ENCODE peak calls at places on chromosomes 16 and 17, in ten cellular contexts. One of them, this sample, is unnamed.

GRCh38 chr16:68470461-68471150 is 22.3 kb upstream of the SMPD3 start:
- DNase-seq in upper lobe of right lung: peak; percentile 75
- DNase-seq in A549: no peak
- DNase-seq in dorsolateral prefrontal cortex: no peak
- DNase-seq in neuronal stem cell: no peak
- DNase-seq in fibroblast of lung: no peak
- DNase-seq in effector memory CD4-positive, alpha-beta T cell: no peak
- DNase-seq in spleen: peak; percentile 85
- DNase-seq in AG04450: no peak
- DNase-seq in heart right ventricle: no peak
- DNase-seq in this sample: no peak

GRCh38 chr16:54633943-54634362 is 296.7 kb upstream of the IRX5 start:
- DNase-seq in AG04450: no peak
- DNase-seq in upper lobe of right lung: no peak
- DNase-seq in spleen: no peak
- DNase-seq in fibroblast of lung: no peak
- DNase-seq in A549: peak; percentile 51
- DNase-seq in neuronal stem cell: no peak
- DNase-seq in effector memory CD4-positive, alpha-beta T cell: no peak
- DNase-seq in heart right ventricle: no peak
- DNase-seq in dorsolateral prefrontal cortex: no peak
- DNase-seq in this sample: peak; percentile 47

GRCh38 chr16:17206712-17207111 is 264.0 kb downstream of the XYLT1 start:
- DNase-seq in effector memory CD4-positive, alpha-beta T cell: no peak
- DNase-seq in A549: no peak
- DNase-seq in neuronal stem cell: no peak
- DNase-seq in dorsolateral prefrontal cortex: no peak
- DNase-seq in AG04450: no peak
- DNase-seq in heart right ventricle: no peak
- DNase-seq in upper lobe of right lung: no peak
- DNase-seq in spleen: no peak
- DNase-seq in fibroblast of lung: peak; percentile 12
- DNase-seq in this sample: no peak

GRCh38 chr17:16491703-16492612 is at the start of gene LRRC75A:
- DNase-seq in upper lobe of right lung: peak; percentile 80
- DNase-seq in heart right ventricle: peak; percentile 55
- DNase-seq in spleen: peak; percentile 88
- DNase-seq in AG04450: no peak
- DNase-seq in dorsolateral prefrontal cortex: no peak
- DNase-seq in A549: no peak
- DNase-seq in effector memory CD4-positive, alpha-beta T cell: peak; percentile 27
- DNase-seq in neuronal stem cell: peak; percentile 76
- DNase-seq in fibroblast of lung: peak; percentile 20
- DNase-seq in this sample: peak; percentile 53

GRCh38 chr16:72743011-72743761 is 304.7 kb downstream of the ZFHX3 start:
- DNase-seq in neuronal stem cell: no peak
- DNase-seq in dorsolateral prefrontal cortex: no peak
- DNase-seq in effector memory CD4-positive, alpha-beta T cell: no peak
- DNase-seq in AG04450: no peak
- DNase-seq in A549: no peak
- DNase-seq in spleen: no peak
- DNase-seq in fibroblast of lung: no peak
- DNase-seq in upper lobe of right lung: no peak
- DNase-seq in heart right ventricle: no peak
- DNase-seq in this sample: no peak

GRCh38 chr17:74449773-74450172 is 16.7 kb upstream of the CD300A start:
- DNase-seq in A549: no peak
- DNase-seq in heart right ventricle: no peak
- DNase-seq in dorsolateral prefrontal cortex: no peak
- DNase-seq in effector memory CD4-positive, alpha-beta T cell: no peak
- DNase-seq in neuronal stem cell: no peak
- DNase-seq in AG04450: no peak
- DNase-seq in spleen: peak; percentile 61
- DNase-seq in upper lobe of right lung: no peak
- DNase-seq in fibroblast of lung: no peak
- DNase-seq in this sample: no peak

GRCh38 chr16:88452485-88453216 is 429 bp upstream of the ZFPM1 start:
- DNase-seq in A549: peak; percentile 95
- DNase-seq in heart right ventricle: peak; percentile 99
- DNase-seq in AG04450: peak; percentile 77
- DNase-seq in upper lobe of right lung: peak; percentile 99
- DNase-seq in dorsolateral prefrontal cortex: peak; percentile 89
- DNase-seq in fibroblast of lung: peak; percentile 93
- DNase-seq in effector memory CD4-positive, alpha-beta T cell: peak; percentile 95
- DNase-seq in neuronal stem cell: peak; percentile 97
- DNase-seq in spleen: peak; percentile 100
- DNase-seq in this sample: peak; percentile 89

GRCh38 chr17:70683936-70684335 is 514.6 kb downstream of the KCNJ2 start:
- DNase-seq in AG04450: no peak
- DNase-seq in dorsolateral prefrontal cortex: no peak
- DNase-seq in A549: no peak
- DNase-seq in spleen: no peak
- DNase-seq in fibroblast of lung: no peak
- DNase-seq in heart right ventricle: no peak
- DNase-seq in effector memory CD4-positive, alpha-beta T cell: no peak
- DNase-seq in upper lobe of right lung: no peak
- DNase-seq in neuronal stem cell: no peak
- DNase-seq in this sample: no peak

GRCh38 chr17:74499992-74500391 is 31.3 kb downstream of the CD300LB start:
- DNase-seq in effector memory CD4-positive, alpha-beta T cell: no peak
- DNase-seq in AG04450: no peak
- DNase-seq in fibroblast of lung: no peak
- DNase-seq in neuronal stem cell: no peak
- DNase-seq in dorsolateral prefrontal cortex: no peak
- DNase-seq in spleen: no peak
- DNase-seq in heart right ventricle: no peak
- DNase-seq in upper lobe of right lung: peak; percentile 35
- DNase-seq in A549: no peak
- DNase-seq in this sample: no peak

GRCh38 chr17:48791128-48792032 is 25.6 kb downstream of the TTLL6 start:
- DNase-seq in effector memory CD4-positive, alpha-beta T cell: no peak
- DNase-seq in upper lobe of right lung: peak; percentile 68
- DNase-seq in spleen: no peak
- DNase-seq in heart right ventricle: peak; percentile 23
- DNase-seq in dorsolateral prefrontal cortex: peak; percentile 33
- DNase-seq in AG04450: peak; percentile 55
- DNase-seq in neuronal stem cell: peak; percentile 67
- DNase-seq in fibroblast of lung: peak; percentile 85
- DNase-seq in A549: peak; percentile 92
- DNase-seq in this sample: peak; percentile 87

GRCh38 chr17:15441315-15441714 is 26.1 kb downstream of the CDRT4 start:
- DNase-seq in fibroblast of lung: no peak
- DNase-seq in effector memory CD4-positive, alpha-beta T cell: no peak
- DNase-seq in A549: no peak
- DNase-seq in upper lobe of right lung: no peak
- DNase-seq in heart right ventricle: no peak
- DNase-seq in neuronal stem cell: no peak
- DNase-seq in AG04450: no peak
- DNase-seq in dorsolateral prefrontal cortex: no peak
- DNase-seq in spleen: no peak
- DNase-seq in this sample: no peak

GRCh38 chr16:23712976-23713375 is at the start of gene ERN2:
- DNase-seq in AG04450: no peak
- DNase-seq in neuronal stem cell: no peak
- DNase-seq in spleen: peak; percentile 67
- DNase-seq in fibroblast of lung: no peak
- DNase-seq in effector memory CD4-positive, alpha-beta T cell: no peak
- DNase-seq in heart right ventricle: no peak
- DNase-seq in dorsolateral prefrontal cortex: no peak
- DNase-seq in upper lobe of right lung: no peak
- DNase-seq in A549: no peak
- DNase-seq in this sample: no peak

GRCh38 chr17:48795444-48796162 is 21.4 kb downstream of the TTLL6 start:
- DNase-seq in effector memory CD4-positive, alpha-beta T cell: no peak
- DNase-seq in AG04450: peak; percentile 26
- DNase-seq in spleen: no peak
- DNase-seq in heart right ventricle: no peak
- DNase-seq in dorsolateral prefrontal cortex: no peak
- DNase-seq in fibroblast of lung: peak; percentile 77
- DNase-seq in neuronal stem cell: no peak
- DNase-seq in upper lobe of right lung: no peak
- DNase-seq in A549: peak; percentile 92
- DNase-seq in this sample: no peak

DNA sequence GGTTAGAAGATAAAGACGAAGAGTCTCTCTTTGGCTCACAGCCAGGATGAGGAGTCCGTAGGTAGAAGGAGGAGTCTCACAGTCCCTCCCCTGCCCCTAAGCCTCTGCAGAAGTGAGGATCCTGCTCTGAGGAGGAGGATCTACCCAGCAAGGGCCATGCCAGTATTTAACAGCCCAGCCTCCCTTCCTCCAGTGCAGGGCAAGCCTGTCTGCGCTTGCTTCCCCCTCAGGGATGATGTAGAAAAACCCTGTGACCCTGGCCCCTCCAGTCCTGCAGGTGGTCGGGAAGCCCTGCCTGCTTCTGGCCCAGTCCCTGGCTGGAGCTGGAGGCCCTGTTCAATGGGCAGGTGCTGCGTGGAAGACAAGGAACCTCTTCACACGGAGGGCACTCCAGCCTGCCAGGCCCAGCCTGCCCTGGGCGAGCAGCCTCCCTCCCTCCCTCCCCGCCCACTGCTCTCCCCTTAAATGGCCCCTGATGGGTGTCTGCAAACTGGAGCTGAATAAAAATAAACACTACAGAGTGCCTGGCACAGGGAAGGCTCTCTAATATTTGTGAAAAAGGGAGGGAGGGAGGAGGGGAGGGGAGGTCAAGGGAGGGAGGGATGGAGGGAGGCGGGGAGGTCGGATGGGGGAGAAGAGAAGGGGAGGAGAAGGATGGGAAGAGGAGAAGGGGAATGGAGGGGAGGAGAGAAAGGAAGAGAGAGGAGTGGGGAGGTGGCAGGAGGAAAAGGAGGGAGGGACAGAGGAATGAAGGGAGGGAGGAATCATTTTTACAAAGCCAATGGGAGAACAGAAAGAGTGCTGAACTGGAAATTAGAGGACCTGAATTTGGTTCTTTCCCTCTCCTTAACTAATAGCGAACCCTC is 222.9 kb upstream of the TNRC6C start:
- DNase-seq in dorsolateral prefrontal cortex: no peak
- DNase-seq in spleen: no peak
- DNase-seq in upper lobe of right lung: peak; percentile 85
- DNase-seq in neuronal stem cell: no peak
- DNase-seq in A549: no peak
- DNase-seq in effector memory CD4-positive, alpha-beta T cell: no peak
- DNase-seq in heart right ventricle: peak; percentile 71
- DNase-seq in AG04450: no peak
- DNase-seq in fibroblast of lung: peak; percentile 73
- DNase-seq in this sample: peak; percentile 89
- H3K27ac ChIP-seq in dorsolateral prefrontal cortex: peak overlapping the region; percentile 78
- H3K27ac ChIP-seq in spleen: no peak overlapping the region
- H3K27ac ChIP-seq in upper lobe of right lung: peak overlapping the region; percentile 36
- H3K27ac ChIP-seq in neuronal stem cell: peak overlapping the region; percentile 54
- H3K27ac ChIP-seq in A549: peak overlapping the region; percentile 64
- H3K27ac ChIP-seq in effector memory CD4-positive, alpha-beta T cell: no peak overlapping the region
- H3K27ac ChIP-seq in heart right ventricle: peak overlapping the region; percentile 78
- H3K27ac ChIP-seq in AG04450: no peak overlapping the region
- H3K27ac ChIP-seq in fibroblast of lung: no peak overlapping the region
- H3K27ac ChIP-seq in this sample: peak overlapping the region; percentile 90

GRCh38 chr16:50201784-50202183 is 48.7 kb downstream of the TENT4B start:
- DNase-seq in upper lobe of right lung: no peak
- DNase-seq in heart right ventricle: no peak
- DNase-seq in effector memory CD4-positive, alpha-beta T cell: no peak
- DNase-seq in AG04450: no peak
- DNase-seq in dorsolateral prefrontal cortex: no peak
- DNase-seq in spleen: no peak
- DNase-seq in neuronal stem cell: no peak
- DNase-seq in fibroblast of lung: no peak
- DNase-seq in A549: no peak
- DNase-seq in this sample: no peak
- H3K4me3 ChIP-seq in upper lobe of right lung: no peak overlapping the region
- H3K4me3 ChIP-seq in heart right ventricle: no peak overlapping the region
- H3K4me3 ChIP-seq in effector memory CD4-positive, alpha-beta T cell: no peak overlapping the region
- H3K4me3 ChIP-seq in AG04450: no peak overlapping the region
- H3K4me3 ChIP-seq in dorsolateral prefrontal cortex: no peak overlapping the region
- H3K4me3 ChIP-seq in spleen: no peak overlapping the region
- H3K4me3 ChIP-seq in neuronal stem cell: no peak overlapping the region
- H3K4me3 ChIP-seq in fibroblast of lung: no peak overlapping the region
- H3K4me3 ChIP-seq in A549: no peak overlapping the region
- H3K4me3 ChIP-seq in this sample: no peak overlapping the region

DNA sequence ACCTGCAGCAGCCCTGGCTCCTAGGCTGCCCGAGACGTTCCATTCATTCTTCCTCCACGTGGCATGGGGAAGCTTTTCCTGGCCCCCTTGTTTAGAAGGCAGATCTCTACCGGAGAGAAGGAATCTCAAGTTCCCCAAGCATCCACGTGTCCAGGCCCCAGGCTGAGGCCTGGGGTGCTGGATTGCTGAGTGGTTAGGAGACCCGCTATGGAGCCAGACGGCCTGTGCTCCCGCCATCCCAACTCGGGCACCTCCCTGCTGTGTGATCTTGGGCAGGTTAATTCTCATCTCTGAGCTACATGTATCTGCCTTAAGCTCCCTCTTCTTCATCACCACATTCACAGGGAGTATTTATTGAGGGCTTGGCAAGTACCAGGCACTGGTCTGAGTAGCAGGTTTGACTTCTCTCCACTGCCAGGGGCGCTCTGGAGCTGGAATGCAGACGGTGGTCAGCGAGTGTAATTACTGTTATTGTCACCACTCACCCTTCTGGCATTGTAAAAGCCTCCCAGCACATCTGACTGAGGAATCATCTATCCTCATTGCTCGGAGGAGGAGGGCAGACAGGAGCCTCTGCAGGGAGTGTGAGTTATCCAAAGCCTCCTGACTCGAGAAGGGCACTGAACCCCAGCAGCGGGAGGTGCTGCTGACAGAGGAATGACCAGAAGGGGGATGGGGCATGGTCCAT is 1.1 kb upstream of the ADGRG1 start:
- DNase-seq in heart right ventricle: no peak
- DNase-seq in neuronal stem cell: peak; percentile 38
- DNase-seq in AG04450: no peak
- DNase-seq in dorsolateral prefrontal cortex: no peak
- DNase-seq in upper lobe of right lung: no peak
- DNase-seq in spleen: no peak
- DNase-seq in A549: peak; percentile 79
- DNase-seq in effector memory CD4-positive, alpha-beta T cell: no peak
- DNase-seq in fibroblast of lung: peak; percentile 53
- DNase-seq in this sample: peak; percentile 40
- H3K27ac ChIP-seq in heart right ventricle: peak overlapping the region; percentile 87
- H3K27ac ChIP-seq in neuronal stem cell: no peak overlapping the region
- H3K27ac ChIP-seq in AG04450: peak overlapping the region; percentile 84
- H3K27ac ChIP-seq in dorsolateral prefrontal cortex: peak overlapping the region; percentile 82
- H3K27ac ChIP-seq in upper lobe of right lung: peak overlapping the region; percentile 58
- H3K27ac ChIP-seq in spleen: no peak overlapping the region
- H3K27ac ChIP-seq in A549: peak overlapping the region; percentile 98
- H3K27ac ChIP-seq in effector memory CD4-positive, alpha-beta T cell: no peak overlapping the region
- H3K27ac ChIP-seq in fibroblast of lung: peak overlapping the region; percentile 96
- H3K27ac ChIP-seq in this sample: no peak overlapping the region

DNA sequence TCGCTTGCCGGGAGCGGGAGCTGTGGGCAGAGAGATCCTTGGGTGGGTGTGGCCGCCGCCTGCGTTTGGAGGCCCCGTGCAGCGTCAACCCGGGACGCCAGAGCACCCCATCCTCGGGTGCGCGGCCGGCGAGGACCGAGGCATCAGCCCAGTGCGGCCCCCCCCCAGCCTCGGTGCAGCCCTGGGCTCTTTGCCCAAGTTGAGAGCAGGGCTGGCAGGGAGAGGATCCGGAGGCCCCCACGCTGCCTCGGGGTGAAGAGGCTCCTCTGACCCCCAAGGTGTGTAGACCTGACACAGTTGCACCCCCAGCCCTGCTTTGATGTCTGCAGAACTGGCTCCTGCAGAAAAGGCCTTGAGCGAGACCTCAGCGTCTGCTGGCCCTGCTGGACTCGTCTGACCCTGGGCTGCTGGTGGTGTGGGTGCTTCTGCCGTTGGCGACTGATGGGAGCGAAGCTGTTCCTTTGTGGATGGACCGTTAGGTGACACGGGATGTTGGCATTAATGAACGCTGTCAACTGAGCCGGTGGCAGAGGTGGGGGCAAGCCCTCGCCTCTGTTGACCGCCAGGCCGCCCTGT is 8.0 kb downstream of the CACNA1H start:
- DNase-seq in fibroblast of lung: no peak
- DNase-seq in upper lobe of right lung: no peak
- DNase-seq in heart right ventricle: no peak
- DNase-seq in A549: no peak
- DNase-seq in spleen: no peak
- DNase-seq in dorsolateral prefrontal cortex: no peak
- DNase-seq in neuronal stem cell: no peak
- DNase-seq in effector memory CD4-positive, alpha-beta T cell: no peak
- DNase-seq in AG04450: no peak
- DNase-seq in this sample: no peak
- H3K4me3 ChIP-seq in fibroblast of lung: no peak overlapping the region
- H3K4me3 ChIP-seq in upper lobe of right lung: no peak overlapping the region
- H3K4me3 ChIP-seq in heart right ventricle: no peak overlapping the region
- H3K4me3 ChIP-seq in A549: no peak overlapping the region
- H3K4me3 ChIP-seq in spleen: no peak overlapping the region
- H3K4me3 ChIP-seq in dorsolateral prefrontal cortex: no peak overlapping the region
- H3K4me3 ChIP-seq in neuronal stem cell: no peak overlapping the region
- H3K4me3 ChIP-seq in effector memory CD4-positive, alpha-beta T cell: no peak overlapping the region
- H3K4me3 ChIP-seq in AG04450: no peak overlapping the region
- H3K4me3 ChIP-seq in this sample: no peak overlapping the region